ENCODE peak calls at places on chromosomes 7 and 10, in nine cellular contexts. L is SK-N-SH, I is MM.1S, K is uterus, A is IMR-90, P is heart right ventricle, V is Caco-2, Z is stomach, W is fibroblast of lung. H is an unnamed sample.

GRCh38 chr7:35680403-35681013 is 14.4 kb downstream of the HERPUD2 start:
- DNase-seq in Z (no peak), K (no peak), P (no peak), A (no peak), L (no peak), I (no peak), W (no peak), V (no peak), H (no peak)

GRCh38 chr7:133642907-133643306 is 390.0 kb downstream of the EXOC4 start:
- DNase-seq in A (no peak), P (no peak), K (no peak), W (no peak), V (no peak), Z (no peak), I (no peak), L (no peak), H (no peak)

GRCh38 chr10:24360286-24361127 is 151.6 kb downstream of the KIAA1217 start:
- DNase-seq in I (peak; percentile 56), V (peak; percentile 84), W (peak; percentile 78), L (peak; percentile 68), Z (peak; percentile 80), A (peak; percentile 73), K (peak; percentile 35), P (peak; percentile 76), H (peak; percentile 33)

GRCh38 chr10:4646546-4646945 is 179.5 kb upstream of the AKR1E2 start:
- DNase-seq in Z (no peak), P (no peak), A (peak; percentile 57), I (no peak), V (no peak), W (no peak), K (no peak), L (no peak), H (no peak)

GRCh38 chr7:36224916-36225858 is 72.1 kb downstream of the EEPD1 start:
- DNase-seq in A (peak; percentile 66), K (no peak), V (no peak), P (no peak), W (peak; percentile 71), Z (no peak), L (no peak), I (no peak), H (no peak)

GRCh38 chr7:94655884-94656657 is at the start of gene SGCE:
- DNase-seq in W (peak; percentile 85), P (peak; percentile 76), I (peak; percentile 70), K (peak; percentile 77), A (peak; percentile 71), L (peak; percentile 95), V (peak; percentile 94), Z (peak; percentile 51), H (peak; percentile 80)

GRCh38 chr10:5888843-5889623 is 660 bp downstream of the ANKRD16 start:
- DNase-seq in P (no peak), A (no peak), L (peak; percentile 74), V (peak; percentile 77), K (no peak), Z (peak; percentile 34), W (peak; percentile 11), I (peak; percentile 50), H (no peak)

GRCh38 chr7:94003446-94004023 is 620 bp downstream of the BET1 start:
- DNase-seq in P (no peak), Z (no peak), W (no peak), K (no peak), A (peak; percentile 22), V (no peak), L (no peak), I (no peak), H (no peak)

GRCh38 chr10:70726909-70727495 is 54.7 kb downstream of the ADAMTS14 start:
- DNase-seq in Z (no peak), I (no peak), V (no peak), K (no peak), P (no peak), W (no peak), A (no peak), L (no peak), H (no peak)

GRCh38 chr10:3126741-3127342 is 45.7 kb downstream of the PITRM1 start:
- DNase-seq in W (no peak), P (peak; percentile 44), V (no peak), I (no peak), K (no peak), Z (no peak), L (no peak), A (no peak), H (no peak)

DNA sequence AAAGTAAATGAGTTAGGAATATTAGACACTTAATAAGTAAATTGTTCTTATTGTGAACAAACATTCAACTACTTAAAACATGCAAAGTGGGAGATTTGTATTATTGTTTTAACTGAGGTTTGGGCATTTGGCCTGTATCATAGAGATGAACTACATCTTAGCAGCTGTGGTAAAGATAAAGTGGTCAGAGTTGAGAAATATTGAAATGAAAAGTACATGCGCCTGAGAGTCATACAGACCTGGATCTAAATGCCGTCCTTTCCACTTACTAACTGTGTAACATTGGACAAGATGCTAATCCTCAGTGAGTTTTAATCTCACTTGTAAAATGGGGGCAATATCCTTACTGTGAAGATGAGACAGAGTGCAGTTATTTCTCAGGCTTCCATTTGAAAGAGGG is 74.5 kb downstream of the KMT2E start:
- DNase-seq in Z (no peak), K (no peak), L (no peak), A (no peak), V (no peak), I (no peak), P (no peak), W (no peak), H (no peak)
- H3K36me3 ChIP-seq in Z (peaks cover 80% of the 10 kb centered on the region), K (no peaks in the 10 kb centered on the region), L (peaks cover 49% of the 10 kb centered on the region), A (peaks cover 31% of the 10 kb centered on the region), V (peaks cover 3% of the 10 kb centered on the region), I (peaks cover 4% of the 10 kb centered on the region), P (peaks cover 99% of the 10 kb centered on the region), W (no peaks in the 10 kb centered on the region), H (peaks cover 42% of the 10 kb centered on the region)

GRCh38 chr7:32428546-32428945 is 61.6 kb downstream of the LSM5 start:
- DNase-seq in K (no peak), L (peak; percentile 38), I (no peak), P (no peak), Z (no peak), V (no peak), A (no peak), W (no peak), H (no peak)
- H3K27me3 ChIP-seq in K (peaks cover 8% of the 10 kb centered on the region), L (peaks cover 20% of the 10 kb centered on the region), I (no peaks in the 10 kb centered on the region), P (peaks cover 75% of the 10 kb centered on the region), Z (peaks cover 30% of the 10 kb centered on the region), V (no peaks in the 10 kb centered on the region), A (peaks cover 5% of the 10 kb centered on the region), W (no peaks in the 10 kb centered on the region), H (peaks cover 43% of the 10 kb centered on the region)

GRCh38 chr7:151128716-151129115 is 38.8 kb downstream of the GBX1 start:
- DNase-seq in V (no peak), P (no peak), K (no peak), I (no peak), A (no peak), W (no peak), L (no peak), Z (no peak), H (no peak)
- H3K36me3 ChIP-seq in V (peaks cover 6% of the 10 kb centered on the region), P (peaks cover 68% of the 10 kb centered on the region), K (no peaks in the 10 kb centered on the region), I (no peaks in the 10 kb centered on the region), A (peaks cover 73% of the 10 kb centered on the region), W (peaks cover 16% of the 10 kb centered on the region), L (peaks cover 87% of the 10 kb centered on the region), Z (peaks cover 83% of the 10 kb centered on the region), H (peaks cover 83% of the 10 kb centered on the region)

GRCh38 chr7:151168787-151169162 is 1.3 kb upstream of the GBX1 start:
- DNase-seq in L (no peak), A (no peak), W (no peak), Z (peak; percentile 13), I (no peak), V (no peak), P (no peak), K (no peak), H (no peak)

GRCh38 chr7:151166629-151167196 is 781 bp downstream of the GBX1 start:
- DNase-seq in W (no peak), V (no peak), Z (no peak), I (no peak), K (no peak), P (no peak), A (no peak), L (no peak), H (no peak)

GRCh38 chr7:151168022-151168786 is 710 bp upstream of the GBX1 start:
- DNase-seq in W (no peak), K (no peak), A (no peak), L (peak; percentile 91), Z (peak; percentile 42), I (peak; percentile 52), V (peak; percentile 67), P (no peak), H (peak; percentile 23)

GRCh38 chr7:151172273-151173141 is 5.0 kb upstream of the GBX1 start:
- DNase-seq in L (peak; percentile 97), Z (peak; percentile 85), V (peak; percentile 84), W (peak; percentile 63), A (peak; percentile 50), I (peak; percentile 77), P (peak; percentile 62), K (peak; percentile 65), H (peak; percentile 57)

GRCh38 chr7:151167197-151167911 is at the start of gene GBX1:
- DNase-seq in V (peak; percentile 50), A (no peak), Z (peak; percentile 20), W (peak; percentile 26), P (no peak), I (no peak), K (no peak), L (peak; percentile 85), H (no peak)
- H3K27me3 ChIP-seq in V (peaks cover 15% of the 10 kb centered on the region), A (peaks cover 62% of the 10 kb centered on the region), Z (peaks cover 55% of the 10 kb centered on the region), W (peaks cover 55% of the 10 kb centered on the region), P (peaks cover 73% of the 10 kb centered on the region), I (peaks cover 75% of the 10 kb centered on the region), K (peaks cover 24% of the 10 kb centered on the region), L (peaks cover 87% of the 10 kb centered on the region), H (peaks cover 77% of the 10 kb centered on the region)

DNA sequence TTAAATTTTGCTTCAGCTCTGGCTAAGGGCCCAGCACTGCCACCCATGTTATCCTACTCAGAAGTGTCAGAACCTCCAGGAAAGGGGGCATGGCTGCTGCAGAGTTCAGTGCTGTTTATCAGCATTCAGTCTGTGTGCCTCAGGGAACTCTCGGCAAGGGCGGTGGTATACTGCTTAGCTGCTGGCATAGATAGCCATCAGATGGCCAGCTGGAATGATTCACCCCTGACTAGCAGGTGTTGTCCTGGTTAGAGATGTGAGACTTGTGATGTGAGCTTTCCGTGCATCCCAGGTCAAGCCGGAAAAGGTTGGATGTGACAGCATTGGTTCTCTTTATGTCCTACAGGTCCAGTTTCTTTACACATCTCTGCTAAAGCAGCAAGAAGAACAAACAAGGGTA is 22.1 kb downstream of the CEP55 start:
- DNase-seq in V (no peak), W (no peak), A (no peak), Z (no peak), L (peak; percentile 9), P (no peak), K (no peak), I (no peak), H (no peak)
- H3K36me3 ChIP-seq in V (peaks cover 5% of the 10 kb centered on the region), W (peaks cover 8% of the 10 kb centered on the region), A (peaks cover 7% of the 10 kb centered on the region), Z (no peaks in the 10 kb centered on the region), L (peaks cover 36% of the 10 kb centered on the region), P (no peaks in the 10 kb centered on the region), K (no peaks in the 10 kb centered on the region), I (peaks cover 4% of the 10 kb centered on the region), H (peaks cover 71% of the 10 kb centered on the region)

DNA sequence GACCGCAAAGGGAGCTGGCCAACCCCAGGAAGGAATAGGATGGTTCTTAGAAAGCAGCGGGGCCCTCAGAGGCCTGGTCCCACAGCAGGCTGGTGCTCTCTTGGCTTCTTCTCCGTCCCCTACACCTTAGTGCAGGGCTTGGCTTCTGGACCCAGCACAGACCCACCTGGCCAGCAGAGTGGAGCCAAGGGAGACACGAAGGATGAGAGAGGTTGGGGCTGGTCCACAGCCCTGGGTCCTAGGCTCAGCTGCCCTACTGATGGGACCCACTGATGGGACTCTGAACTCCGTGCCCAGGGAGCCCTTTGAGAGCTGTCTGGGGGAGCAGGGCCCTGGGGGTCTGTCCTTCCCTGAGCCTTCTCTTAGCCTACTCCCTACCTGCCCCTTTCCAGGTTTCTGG is 6.2 kb upstream of the TLX1 start:
- DNase-seq in P (no peak), A (no peak), L (no peak), V (no peak), W (no peak), I (no peak), Z (no peak), K (no peak), H (no peak)
- H3K27me3 ChIP-seq in P (peaks cover 100% of the 10 kb centered on the region), A (peaks cover 95% of the 10 kb centered on the region), L (peaks cover 95% of the 10 kb centered on the region), V (no peaks in the 10 kb centered on the region), W (peaks cover 87% of the 10 kb centered on the region), I (peaks cover 82% of the 10 kb centered on the region), Z (peaks cover 89% of the 10 kb centered on the region), K (peaks cover 62% of the 10 kb centered on the region), H (peaks cover 98% of the 10 kb centered on the region)